ENCODE peak calls at places on chromosomes 4 and X, in nine cellular contexts. One of them, this sample, is unnamed.

GRCh38 chr4:89438102-89438831 is 130.7 kb upstream of the GPRIN3 start:
- DNase-seq in AG04450: no peak
- DNase-seq in pancreas: peak
- DNase-seq in right atrium auricular region: peak
- DNase-seq in OCI-LY7: peak
- DNase-seq in tibial artery: no peak
- DNase-seq in lung: peak
- DNase-seq in brain microvascular endothelial cell: peak
- DNase-seq in A549: peak
- DNase-seq in this sample: no peak

GRCh38 chrX:9847071-9847470 is 60.8 kb downstream of the SHROOM2 start:
- DNase-seq in AG04450: no peak
- DNase-seq in pancreas: no peak
- DNase-seq in right atrium auricular region: no peak
- DNase-seq in OCI-LY7: no peak
- DNase-seq in tibial artery: no peak
- DNase-seq in lung: no peak
- DNase-seq in brain microvascular endothelial cell: peak
- DNase-seq in A549: peak
- DNase-seq in this sample: no peak

GRCh38 chr4:185925910-185926360 is 113.9 kb upstream of the SORBS2 start:
- DNase-seq in AG04450: no peak
- DNase-seq in pancreas: no peak
- DNase-seq in right atrium auricular region: no peak
- DNase-seq in OCI-LY7: no peak
- DNase-seq in tibial artery: no peak
- DNase-seq in lung: no peak
- DNase-seq in brain microvascular endothelial cell: no peak
- DNase-seq in A549: no peak
- DNase-seq in this sample: no peak

GRCh38 chr4:121789470-121789869 is 11.7 kb upstream of the EXOSC9 start:
- DNase-seq in AG04450: no peak
- DNase-seq in pancreas: no peak
- DNase-seq in right atrium auricular region: no peak
- DNase-seq in OCI-LY7: no peak
- DNase-seq in tibial artery: no peak
- DNase-seq in lung: no peak
- DNase-seq in brain microvascular endothelial cell: no peak
- DNase-seq in A549: no peak
- DNase-seq in this sample: no peak

GRCh38 chr4:89489338-89489771 is 181.8 kb upstream of the GPRIN3 start:
- DNase-seq in AG04450: no peak
- DNase-seq in pancreas: no peak
- DNase-seq in right atrium auricular region: no peak
- DNase-seq in OCI-LY7: no peak
- DNase-seq in tibial artery: peak
- DNase-seq in lung: no peak
- DNase-seq in brain microvascular endothelial cell: no peak
- DNase-seq in A549: no peak
- DNase-seq in this sample: no peak

GRCh38 chr4:70182517-70183167 is 12.9 kb upstream of the ODAM start:
- DNase-seq in AG04450: no peak
- DNase-seq in pancreas: no peak
- DNase-seq in right atrium auricular region: no peak
- DNase-seq in OCI-LY7: no peak
- DNase-seq in tibial artery: no peak
- DNase-seq in lung: no peak
- DNase-seq in brain microvascular endothelial cell: no peak
- DNase-seq in A549: no peak
- DNase-seq in this sample: no peak

GRCh38 chrX:43655961-43656494 is at the start of gene MAOA:
- DNase-seq in AG04450: no peak
- DNase-seq in pancreas: peak
- DNase-seq in right atrium auricular region: peak
- DNase-seq in OCI-LY7: no peak
- DNase-seq in tibial artery: peak
- DNase-seq in lung: peak
- DNase-seq in brain microvascular endothelial cell: no peak
- DNase-seq in A549: no peak
- DNase-seq in this sample: peak

GRCh38 chr4:2934077-2934812 is 29.0 kb downstream of the NOP14 start:
- DNase-seq in AG04450: no peak
- DNase-seq in pancreas: peak
- DNase-seq in right atrium auricular region: peak
- DNase-seq in OCI-LY7: peak
- DNase-seq in tibial artery: peak
- DNase-seq in lung: peak
- DNase-seq in brain microvascular endothelial cell: peak
- DNase-seq in A549: peak
- DNase-seq in this sample: peak

GRCh38 chr4:6056976-6057766 is 38.9 kb upstream of the C4orf50 start:
- DNase-seq in AG04450: no peak
- DNase-seq in pancreas: no peak
- DNase-seq in right atrium auricular region: no peak
- DNase-seq in OCI-LY7: no peak
- DNase-seq in tibial artery: no peak
- DNase-seq in lung: no peak
- DNase-seq in brain microvascular endothelial cell: no peak
- DNase-seq in A549: no peak
- DNase-seq in this sample: no peak

GRCh38 chr4:73127839-73128448 is 58.4 kb upstream of the COX18 start:
- DNase-seq in AG04450: no peak
- DNase-seq in pancreas: no peak
- DNase-seq in right atrium auricular region: no peak
- DNase-seq in OCI-LY7: peak
- DNase-seq in tibial artery: no peak
- DNase-seq in lung: no peak
- DNase-seq in brain microvascular endothelial cell: peak
- DNase-seq in A549: peak
- DNase-seq in this sample: no peak

GRCh38 chr4:5365071-5366008 is 314.1 kb downstream of the STK32B start:
- DNase-seq in AG04450: peak
- DNase-seq in pancreas: no peak
- DNase-seq in right atrium auricular region: no peak
- DNase-seq in OCI-LY7: no peak
- DNase-seq in tibial artery: no peak
- DNase-seq in lung: peak
- DNase-seq in brain microvascular endothelial cell: peak
- DNase-seq in A549: peak
- DNase-seq in this sample: no peak

GRCh38 chr4:13920901-13921300 is 293.4 kb upstream of the BOD1L1 start:
- DNase-seq in AG04450: peak
- DNase-seq in pancreas: peak
- DNase-seq in right atrium auricular region: peak
- DNase-seq in OCI-LY7: no peak
- DNase-seq in tibial artery: peak
- DNase-seq in lung: no peak
- DNase-seq in brain microvascular endothelial cell: peak
- DNase-seq in A549: peak
- DNase-seq in this sample: no peak

GRCh38 chrX:120556251-120556650 is 4.5 kb downstream of the CUL4B start:
- DNase-seq in AG04450: no peak
- DNase-seq in pancreas: no peak
- DNase-seq in right atrium auricular region: no peak
- DNase-seq in OCI-LY7: no peak
- DNase-seq in tibial artery: no peak
- DNase-seq in lung: no peak
- DNase-seq in brain microvascular endothelial cell: no peak
- DNase-seq in A549: no peak
- DNase-seq in this sample: no peak

GRCh38 chr4:143616771-143617170 is 83.7 kb downstream of the FREM3 start:
- DNase-seq in AG04450: no peak
- DNase-seq in pancreas: no peak
- DNase-seq in right atrium auricular region: no peak
- DNase-seq in OCI-LY7: no peak
- DNase-seq in tibial artery: no peak
- DNase-seq in lung: no peak
- DNase-seq in brain microvascular endothelial cell: peak
- DNase-seq in A549: no peak
- DNase-seq in this sample: no peak

GRCh38 chr4:77193511-77194236 is 36.7 kb downstream of the CCNG2 start:
- DNase-seq in AG04450: no peak
- DNase-seq in pancreas: peak
- DNase-seq in right atrium auricular region: peak
- DNase-seq in OCI-LY7: peak
- DNase-seq in tibial artery: peak
- DNase-seq in lung: peak
- DNase-seq in brain microvascular endothelial cell: no peak
- DNase-seq in A549: no peak
- DNase-seq in this sample: peak

GRCh38 chr4:26857278-26858034 is 3.2 kb upstream of the STIM2 start:
- DNase-seq in AG04450: peak
- DNase-seq in pancreas: peak
- DNase-seq in right atrium auricular region: peak
- DNase-seq in OCI-LY7: peak
- DNase-seq in tibial artery: peak
- DNase-seq in lung: peak
- DNase-seq in brain microvascular endothelial cell: peak
- DNase-seq in A549: peak
- DNase-seq in this sample: peak

GRCh38 chr4:26859762-26860156 is 882 bp upstream of the STIM2 start:
- DNase-seq in AG04450: no peak
- DNase-seq in pancreas: peak
- DNase-seq in right atrium auricular region: no peak
- DNase-seq in OCI-LY7: peak
- DNase-seq in tibial artery: no peak
- DNase-seq in lung: no peak
- DNase-seq in brain microvascular endothelial cell: no peak
- DNase-seq in A549: no peak
- DNase-seq in this sample: no peak

GRCh38 chr4:26860157-26860921 is at the start of gene STIM2:
- DNase-seq in AG04450: peak
- DNase-seq in pancreas: peak
- DNase-seq in right atrium auricular region: peak
- DNase-seq in OCI-LY7: peak
- DNase-seq in tibial artery: peak
- DNase-seq in lung: peak
- DNase-seq in brain microvascular endothelial cell: peak
- DNase-seq in A549: peak
- DNase-seq in this sample: peak

GRCh38 chr4:26858035-26858918 is 2.4 kb upstream of the STIM2 start:
- DNase-seq in AG04450: no peak
- DNase-seq in pancreas: no peak
- DNase-seq in right atrium auricular region: no peak
- DNase-seq in OCI-LY7: peak
- DNase-seq in tibial artery: no peak
- DNase-seq in lung: no peak
- DNase-seq in brain microvascular endothelial cell: no peak
- DNase-seq in A549: no peak
- DNase-seq in this sample: no peak

GRCh38 chr4:26858947-26859401 is 1.7 kb upstream of the STIM2 start:
- DNase-seq in AG04450: no peak
- DNase-seq in pancreas: no peak
- DNase-seq in right atrium auricular region: no peak
- DNase-seq in OCI-LY7: peak
- DNase-seq in tibial artery: no peak
- DNase-seq in lung: no peak
- DNase-seq in brain microvascular endothelial cell: no peak
- DNase-seq in A549: no peak
- DNase-seq in this sample: no peak
- H3K4me3 ChIP-seq in AG04450: peak
- H3K4me3 ChIP-seq in pancreas: no peak
- H3K4me3 ChIP-seq in right atrium auricular region: no peak
- H3K4me3 ChIP-seq in OCI-LY7: peak
- H3K4me3 ChIP-seq in tibial artery: no peak
- H3K4me3 ChIP-seq in lung: no peak
- H3K4me3 ChIP-seq in brain microvascular endothelial cell: no peak
- H3K4me3 ChIP-seq in A549: peak
- H3K4me3 ChIP-seq in this sample: peak

DNA sequence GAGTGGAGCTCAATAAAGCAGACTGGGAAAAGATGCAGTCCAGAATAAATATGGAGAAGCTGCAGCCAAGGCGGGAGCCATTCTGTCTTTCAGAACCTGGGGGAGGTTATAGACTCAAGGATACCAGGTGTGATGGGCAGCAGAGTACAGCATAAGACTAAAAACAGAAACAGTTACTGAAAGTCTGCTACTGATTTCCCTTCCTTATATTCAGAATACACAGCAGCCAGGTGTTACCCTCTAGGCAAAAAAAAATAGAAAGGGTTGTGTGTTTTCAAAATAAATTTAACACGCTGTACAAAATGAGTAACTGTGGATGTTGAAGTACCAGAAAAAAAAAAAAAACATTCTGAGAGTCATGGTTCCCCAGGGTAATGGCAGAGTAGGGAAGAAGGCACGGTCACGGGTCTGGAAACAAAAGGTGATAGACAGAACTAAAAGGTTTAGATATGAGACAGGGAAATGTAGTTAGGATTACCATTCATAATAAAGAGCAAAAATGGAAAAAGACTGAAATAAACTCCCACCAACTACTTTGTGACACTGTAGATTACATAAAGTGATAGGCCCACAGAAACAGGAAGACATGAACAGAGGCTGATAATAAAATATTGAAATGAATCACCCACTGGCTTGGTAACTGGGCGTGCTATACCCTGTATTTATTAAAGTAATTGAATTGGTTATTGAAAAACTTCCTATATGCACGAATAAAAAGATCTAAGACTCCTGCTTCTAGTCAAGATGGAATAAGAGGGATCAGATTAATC is 10.8 kb upstream of the HHIP start:
- DNase-seq in AG04450: no peak
- DNase-seq in pancreas: no peak
- DNase-seq in right atrium auricular region: no peak
- DNase-seq in OCI-LY7: peak
- DNase-seq in tibial artery: no peak
- DNase-seq in lung: no peak
- DNase-seq in brain microvascular endothelial cell: no peak
- DNase-seq in A549: no peak
- DNase-seq in this sample: no peak
- H3K27ac ChIP-seq in AG04450: no peak
- H3K27ac ChIP-seq in pancreas: no peak
- H3K27ac ChIP-seq in right atrium auricular region: no peak
- H3K27ac ChIP-seq in OCI-LY7: no peak
- H3K27ac ChIP-seq in tibial artery: no peak
- H3K27ac ChIP-seq in lung: no peak
- H3K27ac ChIP-seq in brain microvascular endothelial cell: no peak
- H3K27ac ChIP-seq in A549: no peak
- H3K27ac ChIP-seq in this sample: no peak

DNA sequence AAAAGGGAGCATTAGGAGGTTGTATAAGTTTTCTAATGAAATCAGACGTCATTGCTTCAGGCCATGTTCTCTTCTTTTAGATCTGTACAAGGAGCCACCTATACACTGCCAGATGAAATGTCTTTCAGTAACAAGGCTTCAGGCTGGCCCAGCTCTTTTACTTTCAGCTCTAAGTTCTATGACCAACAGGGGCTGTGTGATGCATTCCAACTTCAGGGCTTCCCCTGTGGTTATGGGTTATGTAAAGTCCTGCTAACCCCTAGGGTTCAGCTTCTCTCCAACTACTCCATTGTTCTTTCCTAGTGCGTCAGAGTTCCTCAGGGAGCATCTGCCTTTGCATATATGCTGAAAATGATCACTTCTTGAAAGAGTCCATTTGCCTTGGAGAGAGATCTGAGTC is 79.4 kb upstream of the TTC29 start:
- DNase-seq in AG04450: no peak
- DNase-seq in pancreas: no peak
- DNase-seq in right atrium auricular region: no peak
- DNase-seq in OCI-LY7: no peak
- DNase-seq in tibial artery: no peak
- DNase-seq in lung: no peak
- DNase-seq in brain microvascular endothelial cell: no peak
- DNase-seq in A549: no peak
- DNase-seq in this sample: no peak
- TF ChIP-seq CTCF in AG04450: no peak
- TF ChIP-seq CTCF in pancreas: no peak
- TF ChIP-seq CTCF in right atrium auricular region: no peak
- TF ChIP-seq CTCF in OCI-LY7: no peak
- TF ChIP-seq CTCF in tibial artery: no peak
- TF ChIP-seq CTCF in lung: no peak
- TF ChIP-seq CTCF in brain microvascular endothelial cell: no peak
- TF ChIP-seq CTCF in A549: no peak
- TF ChIP-seq CTCF in this sample: no peak

GRCh38 chrX:19863237-19864223 is 23.9 kb downstream of the SH3KBP1 start:
- DNase-seq in AG04450: no peak
- DNase-seq in pancreas: no peak
- DNase-seq in right atrium auricular region: no peak
- DNase-seq in OCI-LY7: peak
- DNase-seq in tibial artery: no peak
- DNase-seq in lung: no peak
- DNase-seq in brain microvascular endothelial cell: no peak
- DNase-seq in A549: no peak
- DNase-seq in this sample: no peak
- H3K4me3 ChIP-seq in AG04450: no peak
- H3K4me3 ChIP-seq in pancreas: no peak
- H3K4me3 ChIP-seq in right atrium auricular region: no peak
- H3K4me3 ChIP-seq in OCI-LY7: peak
- H3K4me3 ChIP-seq in tibial artery: no peak
- H3K4me3 ChIP-seq in lung: no peak
- H3K4me3 ChIP-seq in brain microvascular endothelial cell: no peak
- H3K4me3 ChIP-seq in A549: no peak
- H3K4me3 ChIP-seq in this sample: peak

This sample was measured in Peyer's patch.